ENCODE peak calls at places on chromosomes 6 and 20, in seven cellular contexts. R, Y, N, F, W, I and A are unnamed samples.

GRCh38 chr20:62368629-62369507 is 1.8 kb upstream of the LAMA5 start:
- DNase-seq in N (no peak), R (no peak), W (no peak), I (peak), Y (no peak), F (no peak), A (no peak)

GRCh38 chr20:38542994-38543906 is 37.7 kb upstream of the ADIG start:
- DNase-seq in I (no peak), N (peak), R (no peak), Y (no peak), F (no peak), W (no peak), A (no peak)

GRCh38 chr20:24949756-24950127 is 673 bp downstream of the CST7 start:
- DNase-seq in N (no peak), R (no peak), I (no peak), F (peak), Y (no peak), W (no peak), A (no peak)

GRCh38 chr6:27579973-27580372 is 107.1 kb upstream of the ZNF184 start:
- DNase-seq in R (no peak), Y (no peak), F (no peak), W (no peak), I (no peak), N (no peak), A (no peak)

GRCh38 chr6:111057074-111057752 is 30.1 kb upstream of the SLC16A10 start:
- DNase-seq in F (no peak), R (no peak), W (peak), N (peak), Y (no peak), I (peak), A (no peak)

GRCh38 chr20:24657211-24657610 is 187.8 kb downstream of the SYNDIG1 start:
- DNase-seq in W (no peak), Y (peak), F (no peak), I (no peak), R (no peak), N (no peak), A (no peak)

GRCh38 chr6:55953384-55953783 is 78.0 kb upstream of the BMP5 start:
- DNase-seq in R (no peak), I (no peak), Y (no peak), N (no peak), F (no peak), W (peak), A (no peak)

GRCh38 chr6:137520520-137520919 is 26.3 kb upstream of the OLIG3 start:
- DNase-seq in Y (no peak), W (no peak), N (no peak), R (no peak), F (no peak), I (no peak), A (no peak)

GRCh38 chr6:111976169-111976568 is 77.7 kb upstream of the CCN6 start:
- DNase-seq in F (no peak), R (no peak), W (no peak), I (no peak), Y (no peak), N (no peak), A (no peak)

GRCh38 chr6:125571207-125571740 is 178.2 kb upstream of the HEY2 start:
- DNase-seq in Y (no peak), N (no peak), W (no peak), F (no peak), I (no peak), R (no peak), A (no peak)

GRCh38 chr6:4225207-4225872 is 90.0 kb upstream of the ECI2 start:
- DNase-seq in N (no peak), Y (no peak), F (no peak), R (no peak), W (no peak), I (no peak), A (peak)

GRCh38 chr20:7371518-7372158 is 568.6 kb downstream of the HAO1 start:
- DNase-seq in Y (no peak), W (no peak), F (no peak), R (no peak), N (no peak), I (no peak), A (no peak)

GRCh38 chr20:57457243-57457761 is 66.1 kb downstream of the RBM38 start:
- DNase-seq in I (no peak), Y (no peak), F (no peak), W (no peak), R (no peak), N (no peak), A (no peak)

GRCh38 chr6:122323361-122323760 is 76.1 kb upstream of the HSF2 start:
- DNase-seq in F (no peak), R (no peak), W (no peak), I (no peak), Y (no peak), N (no peak), A (no peak)

GRCh38 chr6:142693446-142693845 is 251.5 kb downstream of the HIVEP2 start:
- DNase-seq in I (no peak), W (no peak), N (no peak), R (no peak), Y (no peak), F (no peak), A (no peak)

GRCh38 chr6:44043479-44044153 is 83.6 kb downstream of the MRPL14 start:
- DNase-seq in F (no peak), R (no peak), N (no peak), Y (peak), I (no peak), W (no peak), A (no peak)

GRCh38 chr6:139721924-139722323 is 347.5 kb upstream of the CITED2 start:
- DNase-seq in F (no peak), Y (no peak), N (no peak), I (no peak), R (no peak), W (no peak), A (no peak)

GRCh38 chr6:169968541-169969270 is 217.3 kb downstream of the ERMARD start:
- DNase-seq in F (no peak), R (peak), I (no peak), W (no peak), N (no peak), Y (peak), A (no peak)

GRCh38 chr6:80523531-80523970 is 417.1 kb downstream of the BCKDHB start:
- DNase-seq in I (peak), F (no peak), N (no peak), R (peak), W (peak), Y (peak), A (peak)

GRCh38 chr6:137933696-137934095 is 66.6 kb downstream of the TNFAIP3 start:
- DNase-seq in Y (no peak), W (no peak), N (no peak), R (peak), F (no peak), I (no peak), A (no peak)

GRCh38 chr6:129252377-129253071 is 369.6 kb downstream of the LAMA2 start:
- DNase-seq in W (no peak), N (no peak), R (no peak), Y (no peak), F (no peak), I (no peak), A (no peak)

GRCh38 chr6:44086931-44087574 is 40.2 kb downstream of the MRPL14 start:
- DNase-seq in R (no peak), F (no peak), Y (peak), N (no peak), I (no peak), W (no peak), A (no peak)

GRCh38 chr20:14334306-14334930 is 3.0 kb downstream of the FLRT3 start:
- DNase-seq in N (no peak), W (peak), R (no peak), F (no peak), I (peak), Y (no peak), A (no peak)

GRCh38 chr20:50330504-50331313 is 140.1 kb downstream of the CEBPB start:
- DNase-seq in R (peak), F (no peak), Y (no peak), N (no peak), I (no peak), W (no peak), A (no peak)

GRCh38 chr6:14747881-14748520 is 497.9 kb upstream of the JARID2 start:
- DNase-seq in F (no peak), R (peak), Y (no peak), W (no peak), N (no peak), I (no peak), A (no peak)